ENCODE peak calls at places on chromosomes 1 and 21, in four cellular contexts. X is stimulated activated CD8-positive, alpha-beta memory T cell treated with anti-CD3 and anti-CD28 coated beads, Interleukin-7, amount 100 ng/mL, for 1 hour; W is Panc1; K is tibial nerve. Q is an unnamed sample.

GRCh38 chr1:206521002-206521585 is 13.8 kb downstream of the RASSF5 start:
- DNase-seq in X (no peak), W (no peak), K (no peak), Q (no peak)

GRCh38 chr1:226466301-226466700 is 58.4 kb upstream of the PARP1 start:
- DNase-seq in X (no peak), W (no peak), K (no peak), Q (no peak)

GRCh38 chr1:196558424-196558823 is 49.8 kb downstream of the KCNT2 start:
- DNase-seq in X (no peak), W (no peak), K (no peak), Q (no peak)

GRCh38 chr1:44048816-44049215 is 17.6 kb upstream of the SLC6A9 start:
- DNase-seq in X (no peak), W (no peak), K (no peak), Q (no peak)

GRCh38 chr1:1434131-1434811 is 1.2 kb upstream of the VWA1 start:
- DNase-seq in X (no peak), W (no peak), K (peak), Q (peak)

GRCh38 chr1:106975944-106976343 is 80.5 kb upstream of the PRMT6 start:
- DNase-seq in X (no peak), W (no peak), K (no peak), Q (no peak)

GRCh38 chr1:109498161-109498801 is 4.4 kb downstream of the CYB561D1 start:
- DNase-seq in X (no peak), W (no peak), K (no peak), Q (no peak)

GRCh38 chr1:77832889-77833288 is 53.4 kb downstream of the MIGA1 start:
- DNase-seq in X (no peak), W (no peak), K (no peak), Q (no peak)

GRCh38 chr1:23422313-23422877 is 2.2 kb downstream of the TCEA3 start:
- DNase-seq in X (no peak), W (no peak), K (peak), Q (no peak)

GRCh38 chr1:186125035-186125434 is 250.0 kb downstream of the TPR start:
- DNase-seq in X (no peak), W (no peak), K (no peak), Q (no peak)

GRCh38 chr21:16588433-16588860 is 858.7 kb downstream of the USP25 start:
- DNase-seq in X (no peak), W (peak), K (peak), Q (no peak)

GRCh38 chr1:24080131-24080530 is 31.8 kb downstream of the MYOM3 start:
- DNase-seq in X (no peak), W (no peak), K (no peak), Q (no peak)

GRCh38 chr1:30518696-30519095 is 204.7 kb downstream of the MATN1 start:
- DNase-seq in X (no peak), W (no peak), K (no peak), Q (no peak)

GRCh38 chr1:241841661-241842060 is 6.3 kb upstream of the EXO1 start:
- DNase-seq in X (no peak), W (no peak), K (no peak), Q (no peak)

GRCh38 chr1:96464159-96464558 is 257.4 kb upstream of the PTBP2 start:
- DNase-seq in X (no peak), W (no peak), K (no peak), Q (no peak)

GRCh38 chr1:49728377-49728776 is 295.4 kb downstream of the AGBL4 start:
- DNase-seq in X (no peak), W (no peak), K (no peak), Q (no peak)

GRCh38 chr1:154474802-154475201 is 27.2 kb upstream of the TDRD10 start:
- DNase-seq in X (no peak), W (no peak), K (peak), Q (no peak)

GRCh38 chr21:46633561-46633960 is 1.9 kb upstream of the PRMT2 start:
- DNase-seq in X (no peak), W (no peak), K (no peak), Q (no peak)

GRCh38 chr1:109295712-109296415 is 10.9 kb downstream of the MYBPHL start:
- DNase-seq in X (no peak), W (no peak), K (no peak), Q (no peak)

GRCh38 chr21:37645848-37646247 is 270.4 kb downstream of the KCNJ6 start:
- DNase-seq in X (no peak), W (no peak), K (no peak), Q (no peak)

GRCh38 chr1:111769517-111770146 is 13.9 kb downstream of the DDX20 start:
- DNase-seq in X (peak), W (peak), K (no peak), Q (peak)

GRCh38 chr1:111290640-111291039 is at the start of gene CHIA:
- DNase-seq in X (no peak), W (no peak), K (no peak), Q (no peak)

GRCh38 chr1:48036693-48037386 is 39.7 kb upstream of the TRABD2B start:
- DNase-seq in X (no peak), W (no peak), K (no peak), Q (no peak)

GRCh38 chr1:213457733-213458132 is 406.7 kb downstream of the RPS6KC1 start:
- DNase-seq in X (no peak), W (no peak), K (no peak), Q (no peak)

GRCh38 chr1:14468751-14469150 is 129.7 kb upstream of the KAZN start:
- DNase-seq in X (no peak), W (no peak), K (no peak), Q (no peak)

GRCh38 chr1:24339996-24340395 is 20.8 kb downstream of the GRHL3 start:
- DNase-seq in X (no peak), W (no peak), K (no peak), Q (no peak)

GRCh38 chr1:194860248-194861201 is 1674.1 kb upstream of the B3GALT2 start:
- DNase-seq in X (no peak), W (no peak), K (no peak), Q (no peak)

GRCh38 chr1:203217139-203217621 is 12.3 kb downstream of the CHIT1 start:
- DNase-seq in X (no peak), W (no peak), K (no peak), Q (no peak)

GRCh38 chr1:233901495-233901894 is 3.0 kb upstream of the SLC35F3 start:
- DNase-seq in X (no peak), W (no peak), K (no peak), Q (no peak)

GRCh38 chr1:233081686-233082085 is 131.3 kb downstream of the NTPCR start:
- DNase-seq in X (no peak), W (no peak), K (no peak), Q (no peak)

GRCh38 chr1:228650141-228650540 is 85.1 kb upstream of the RHOU start:
- DNase-seq in X (no peak), W (no peak), K (no peak), Q (no peak)

GRCh38 chr1:239718997-239719628 is 332.7 kb downstream of the CHRM3 start:
- DNase-seq in X (no peak), W (no peak), K (no peak), Q (no peak)